ENCODE peak calls at places on chromosomes 7 and 10, in six cellular contexts. One of them, this sample, is unnamed.

GRCh38 chr7:39741942-39742623 is 118.7 kb downstream of the RALA start:
- DNase-seq in SJCRH30: peak
- DNase-seq in T-helper 2 cell: no peak
- DNase-seq in astrocyte of the spinal cord: peak
- DNase-seq in brain microvascular endothelial cell: peak
- DNase-seq in ecto neural progenitor cell: peak
- DNase-seq in this sample: peak

GRCh38 chr10:43255644-43256431 is 11.0 kb downstream of the RASGEF1A start:
- DNase-seq in astrocyte of the spinal cord: no peak
- DNase-seq in brain microvascular endothelial cell: no peak
- DNase-seq in T-helper 2 cell: peak
- DNase-seq in ecto neural progenitor cell: peak
- DNase-seq in SJCRH30: no peak
- DNase-seq in this sample: no peak

GRCh38 chr7:68482800-68483199 is 1115.5 kb upstream of the AUTS2 start:
- DNase-seq in astrocyte of the spinal cord: no peak
- DNase-seq in SJCRH30: no peak
- DNase-seq in T-helper 2 cell: no peak
- DNase-seq in ecto neural progenitor cell: no peak
- DNase-seq in brain microvascular endothelial cell: no peak
- DNase-seq in this sample: no peak

GRCh38 chr10:8365935-8366911 is 311.7 kb downstream of the GATA3 start:
- DNase-seq in astrocyte of the spinal cord: peak
- DNase-seq in SJCRH30: no peak
- DNase-seq in brain microvascular endothelial cell: no peak
- DNase-seq in ecto neural progenitor cell: no peak
- DNase-seq in T-helper 2 cell: peak
- DNase-seq in this sample: peak

GRCh38 chr7:17696422-17696821 is 243.9 kb downstream of the SNX13 start:
- DNase-seq in brain microvascular endothelial cell: peak
- DNase-seq in ecto neural progenitor cell: no peak
- DNase-seq in T-helper 2 cell: no peak
- DNase-seq in SJCRH30: no peak
- DNase-seq in astrocyte of the spinal cord: peak
- DNase-seq in this sample: peak

GRCh38 chr7:55570939-55571338 is 1.4 kb downstream of the VOPP1 start:
- DNase-seq in SJCRH30: peak
- DNase-seq in astrocyte of the spinal cord: peak
- DNase-seq in brain microvascular endothelial cell: peak
- DNase-seq in ecto neural progenitor cell: no peak
- DNase-seq in T-helper 2 cell: no peak
- DNase-seq in this sample: peak

GRCh38 chr7:91293136-91293535 is 28.9 kb downstream of the FZD1 start:
- DNase-seq in T-helper 2 cell: no peak
- DNase-seq in SJCRH30: no peak
- DNase-seq in brain microvascular endothelial cell: no peak
- DNase-seq in ecto neural progenitor cell: no peak
- DNase-seq in astrocyte of the spinal cord: no peak
- DNase-seq in this sample: no peak

GRCh38 chr7:48107926-48108472 is 18.9 kb downstream of the UPP1 start:
- DNase-seq in SJCRH30: no peak
- DNase-seq in T-helper 2 cell: no peak
- DNase-seq in astrocyte of the spinal cord: no peak
- DNase-seq in brain microvascular endothelial cell: no peak
- DNase-seq in ecto neural progenitor cell: no peak
- DNase-seq in this sample: no peak

GRCh38 chr10:50610364-50610763 is 13.4 kb downstream of the SGMS1 start:
- DNase-seq in SJCRH30: no peak
- DNase-seq in ecto neural progenitor cell: no peak
- DNase-seq in brain microvascular endothelial cell: no peak
- DNase-seq in astrocyte of the spinal cord: no peak
- DNase-seq in T-helper 2 cell: no peak
- DNase-seq in this sample: no peak

GRCh38 chr7:67870396-67870795 is 873.8 kb downstream of the TYW1 start:
- DNase-seq in astrocyte of the spinal cord: no peak
- DNase-seq in T-helper 2 cell: no peak
- DNase-seq in ecto neural progenitor cell: no peak
- DNase-seq in brain microvascular endothelial cell: no peak
- DNase-seq in SJCRH30: no peak
- DNase-seq in this sample: no peak

GRCh38 chr10:13414855-13415254 is 66.8 kb upstream of the SEPHS1 start:
- DNase-seq in T-helper 2 cell: no peak
- DNase-seq in ecto neural progenitor cell: no peak
- DNase-seq in astrocyte of the spinal cord: peak
- DNase-seq in SJCRH30: peak
- DNase-seq in brain microvascular endothelial cell: peak
- DNase-seq in this sample: no peak

GRCh38 chr7:43847496-43847895 is 21.8 kb downstream of the MRPS24 start:
- DNase-seq in T-helper 2 cell: no peak
- DNase-seq in ecto neural progenitor cell: no peak
- DNase-seq in astrocyte of the spinal cord: peak
- DNase-seq in brain microvascular endothelial cell: no peak
- DNase-seq in SJCRH30: no peak
- DNase-seq in this sample: no peak

GRCh38 chr10:97336942-97337719 is 2.6 kb upstream of the FRAT2 start:
- DNase-seq in T-helper 2 cell: no peak
- DNase-seq in brain microvascular endothelial cell: no peak
- DNase-seq in astrocyte of the spinal cord: no peak
- DNase-seq in ecto neural progenitor cell: peak
- DNase-seq in SJCRH30: peak
- DNase-seq in this sample: peak